ENCODE peak calls at places on chromosomes 16 and 17, in six cellular contexts. Z, Y, K, E, H and G are unnamed samples.

GRCh38 chr17:74147436-74147835 is 56.0 kb upstream of the RPL38 start:
- DNase-seq in Z (no peak), Y (no peak), K (no peak), E (peak; percentile 54), H (no peak), G (no peak)

GRCh38 chr17:45019177-45019711 is 32.2 kb downstream of the DCAKD start:
- DNase-seq in Z (peak; percentile 49), Y (peak; percentile 60), K (peak; percentile 68), E (no peak), H (peak; percentile 49), G (peak; percentile 17)

GRCh38 chr17:50198026-50198669 is 3.3 kb downstream of the COL1A1 start:
- DNase-seq in Z (peak; percentile 53), Y (peak; percentile 79), K (peak; percentile 81), E (no peak), H (peak; percentile 62), G (peak; percentile 31)

GRCh38 chr16:86466695-86467406 is 43.5 kb upstream of the FOXF1 start:
- DNase-seq in Z (peak; percentile 54), Y (no peak), K (no peak), E (no peak), H (peak; percentile 96), G (no peak)

GRCh38 chr16:3951861-3952332 is 71.4 kb upstream of the CREBBP start:
- DNase-seq in Z (peak; percentile 85), Y (peak; percentile 44), K (peak; percentile 36), E (no peak), H (no peak), G (no peak)

GRCh38 chr17:32274101-32274500 is 8.5 kb downstream of the RHBDL3 start:
- DNase-seq in Z (no peak), Y (no peak), K (no peak), E (no peak), H (no peak), G (no peak)

GRCh38 chr17:40068917-40069750 is 6.4 kb downstream of the THRA start:
- DNase-seq in Z (peak; percentile 92), Y (peak; percentile 91), K (peak; percentile 96), E (no peak), H (peak; percentile 77), G (peak; percentile 73)

GRCh38 chr17:82917656-82918345 is 78.0 kb upstream of the ZNF750 start:
- DNase-seq in Z (no peak), Y (peak; percentile 52), K (no peak), E (no peak), H (no peak), G (no peak)

GRCh38 chr17:52724578-52724977 is 566.1 kb upstream of the CA10 start:
- DNase-seq in Z (no peak), Y (no peak), K (no peak), E (no peak), H (no peak), G (no peak)

GRCh38 chr16:9378876-9379275 is 287.4 kb downstream of the HAPSTR1 start:
- DNase-seq in Z (no peak), Y (peak; percentile 0), K (no peak), E (no peak), H (no peak), G (no peak)

GRCh38 chr17:36934759-36935630 is 2.3 kb upstream of the LHX1 start:
- DNase-seq in Z (no peak), Y (peak; percentile 19), K (peak; percentile 57), E (no peak), H (peak; percentile 61), G (no peak)

GRCh38 chr16:84948855-84949610 is 62.3 kb downstream of the ZDHHC7 start:
- DNase-seq in Z (no peak), Y (no peak), K (no peak), E (no peak), H (no peak), G (no peak)

GRCh38 chr17:38742431-38743308 is 5.5 kb downstream of the PCGF2 start:
- DNase-seq in Z (peak; percentile 90), Y (peak; percentile 93), K (no peak), E (no peak), H (peak; percentile 49), G (no peak)

GRCh38 chr17:65362826-65363225 is 198.6 kb downstream of the AXIN2 start:
- DNase-seq in Z (no peak), Y (no peak), K (no peak), E (no peak), H (peak; percentile 97), G (no peak)

GRCh38 chr16:30997887-30998711 is 12.3 kb downstream of the STX1B start:
- DNase-seq in Z (peak; percentile 64), Y (peak; percentile 66), K (no peak), E (no peak), H (peak; percentile 96), G (no peak)